ENCODE peak calls at places on chromosomes 16 and 17, in six cellular contexts. K is stimulated activated CD4-positive, alpha-beta T cell treated with anti-CD3 and anti-CD28 coated beads, Interleukin-12 subunit alpha, Interleukin-12 subunit beta, amount 100 ng/mL, for 4 hours; U is T follicular helper cell; X is activated CD8-positive, alpha-beta memory T cell treated with anti-CD3 and anti-CD28 coated beads for 1 hour; G is islet precursor cell; T is HFF-Myc. P is an unnamed sample.

GRCh38 chr17:10114931-10115535 is 83.4 kb downstream of the GAS7 start:
- DNase-seq in X (peak; percentile 54), K (peak; percentile 16), U (no peak), T (peak; percentile 95), G (peak; percentile 95), P (no peak)

GRCh38 chr17:78358538-78359215 is 1.2 kb downstream of the SOCS3 start:
- DNase-seq in T (no peak), X (no peak), U (no peak), K (no peak), G (peak; percentile 66), P (no peak)

GRCh38 chr16:70804153-70804728 is 3.3 kb upstream of the VAC14 start:
- DNase-seq in U (no peak), T (no peak), X (no peak), G (no peak), K (no peak), P (no peak)

GRCh38 chr17:50425682-50426471 is at the start of gene ACSF2:
- DNase-seq in G (peak; percentile 93), K (peak; percentile 74), X (peak; percentile 62), T (no peak), U (peak; percentile 65), P (no peak)

GRCh38 chr16:64925166-64925565 is 196.7 kb downstream of the CDH11 start:
- DNase-seq in K (no peak), G (no peak), T (no peak), U (no peak), X (no peak), P (no peak)

GRCh38 chr16:88010971-88011483 is 59.8 kb downstream of the BANP start:
- DNase-seq in X (no peak), T (no peak), K (no peak), U (no peak), G (peak; percentile 34), P (no peak)

GRCh38 chr16:15396948-15397594 is 1.5 kb downstream of the MPV17L start:
- DNase-seq in T (no peak), U (no peak), G (no peak), K (no peak), X (no peak), P (no peak)

GRCh38 chr17:2853111-2853721 is 57.0 kb downstream of the RAP1GAP2 start:
- DNase-seq in G (peak; percentile 92), T (no peak), K (peak; percentile 28), X (no peak), U (peak; percentile 26), P (no peak)

GRCh38 chr16:17176199-17176598 is 294.6 kb downstream of the XYLT1 start:
- DNase-seq in K (no peak), T (no peak), X (no peak), G (no peak), U (no peak), P (no peak)

GRCh38 chr17:74601944-74602572 is 10.0 kb upstream of the CD300LD start:
- DNase-seq in X (no peak), K (no peak), T (no peak), U (no peak), G (peak; percentile 76), P (no peak)

GRCh38 chr16:56609463-56609921 is 1.1 kb downstream of the MT2A start:
- DNase-seq in X (no peak), G (peak; percentile 56), K (peak; percentile 59), T (no peak), U (peak; percentile 68), P (peak; percentile 28)

GRCh38 chr17:9240659-9241370 is 219.5 kb downstream of the NTN1 start:
- DNase-seq in G (peak; percentile 91), U (no peak), X (no peak), T (no peak), K (no peak), P (no peak)

GRCh38 chr16:11142261-11142630 is 113.8 kb downstream of the SOCS1 start:
- DNase-seq in U (no peak), T (no peak), G (no peak), K (no peak), X (no peak), P (no peak)

GRCh38 chr17:63250830-63251229 is 195.3 kb downstream of the CYB561 start:
- DNase-seq in K (no peak), T (no peak), G (no peak), X (no peak), U (no peak), P (no peak)

GRCh38 chr16:3149193-3149530 is 14.3 kb downstream of the ZNF213 start:
- DNase-seq in T (no peak), K (no peak), G (peak; percentile 53), X (no peak), U (no peak), P (no peak)

GRCh38 chr16:67260426-67261063 is 11.8 kb downstream of the SLC9A5 start:
- DNase-seq in X (no peak), K (no peak), U (no peak), T (peak; percentile 65), G (peak; percentile 76), P (peak; percentile 37)

GRCh38 chr16:58366247-58367031 is 25.8 kb upstream of the GINS3 start:
- DNase-seq in K (no peak), T (peak; percentile 25), G (no peak), X (no peak), U (no peak), P (no peak)

GRCh38 chr17:75783069-75783783 is 1.4 kb upstream of the UNK start:
- DNase-seq in X (no peak), T (no peak), G (no peak), U (no peak), K (no peak), P (peak; percentile 62)

GRCh38 chr17:48181653-48182052 is 74.1 kb downstream of the SNX11 start:
- DNase-seq in K (no peak), U (no peak), X (no peak), G (peak; percentile 77), T (no peak), P (peak; percentile 31)

GRCh38 chr17:63387941-63388340 is 58.2 kb downstream of the CYB561 start:
- DNase-seq in T (no peak), G (no peak), X (no peak), U (no peak), K (no peak), P (no peak)

GRCh38 chr16:69796285-69797118 is 34.4 kb downstream of the WWP2 start:
- DNase-seq in G (no peak), K (peak; percentile 2), X (no peak), U (no peak), T (peak; percentile 65), P (peak; percentile 57)

GRCh38 chr17:61349350-61349749 is 50.3 kb upstream of the TBX2 start:
- DNase-seq in T (no peak), K (no peak), U (no peak), G (no peak), X (no peak), P (no peak)

P was measured in COR-L47.